ENCODE peak calls at places on chromosomes 7 and 10, in nine cellular contexts. I is AG09319, M is mucosa of descending colon, E is progenitor cell of endocrine pancreas, Z is osteocyte, O is ovary, V is body of pancreas, L is mesothelial cell of epicardium, P is heart left ventricle. F is an unnamed sample.

GRCh38 chr7:122306320-122307227 is 2.0 kb upstream of the FEZF1 start:
- DNase-seq in E (no peak), I (no peak), Z (no peak), V (no peak), P (no peak), L (no peak), M (no peak), O (no peak), F (no peak)

GRCh38 chr10:129811208-129811607 is 152.9 kb downstream of the EBF3 start:
- DNase-seq in Z (no peak), P (no peak), E (no peak), O (no peak), L (no peak), V (no peak), I (no peak), M (no peak), F (no peak)

GRCh38 chr7:75995052-75995471 is 667 bp upstream of the TMEM120A start:
- DNase-seq in V (no peak), O (no peak), M (no peak), P (no peak), I (no peak), L (no peak), Z (no peak), E (no peak), F (no peak)

GRCh38 chr7:97285348-97285747 is 167.8 kb downstream of the SDHAF3 start:
- DNase-seq in M (no peak), E (no peak), V (no peak), Z (no peak), P (no peak), I (no peak), L (no peak), O (no peak), F (no peak)

GRCh38 chr10:24950439-24950838 is 2.0 kb downstream of the PRTFDC1 start:
- DNase-seq in M (no peak), E (no peak), L (no peak), V (no peak), I (no peak), P (no peak), O (no peak), Z (no peak), F (no peak)

GRCh38 chr7:1704326-1705241 is 34.5 kb downstream of the ELFN1 start:
- DNase-seq in I (no peak), P (peak; percentile 16), L (no peak), O (peak; percentile 11), M (no peak), V (no peak), E (no peak), Z (no peak), F (peak; percentile 62)

GRCh38 chr7:151053751-151054150 is 3.9 kb downstream of the CDK5 start:
- DNase-seq in Z (no peak), P (no peak), O (no peak), L (no peak), M (no peak), I (no peak), E (no peak), V (no peak), F (no peak)

GRCh38 chr10:86526606-86527005 is 5.0 kb upstream of the WAPL start:
- DNase-seq in V (no peak), M (no peak), Z (no peak), I (no peak), P (no peak), L (no peak), O (no peak), E (no peak), F (no peak)

GRCh38 chr10:70461397-70462348 is 16.9 kb upstream of the PALD1 start:
- DNase-seq in L (no peak), I (peak; percentile 5), E (no peak), Z (no peak), M (no peak), V (peak; percentile 56), O (peak; percentile 70), P (no peak), F (no peak)

DNA sequence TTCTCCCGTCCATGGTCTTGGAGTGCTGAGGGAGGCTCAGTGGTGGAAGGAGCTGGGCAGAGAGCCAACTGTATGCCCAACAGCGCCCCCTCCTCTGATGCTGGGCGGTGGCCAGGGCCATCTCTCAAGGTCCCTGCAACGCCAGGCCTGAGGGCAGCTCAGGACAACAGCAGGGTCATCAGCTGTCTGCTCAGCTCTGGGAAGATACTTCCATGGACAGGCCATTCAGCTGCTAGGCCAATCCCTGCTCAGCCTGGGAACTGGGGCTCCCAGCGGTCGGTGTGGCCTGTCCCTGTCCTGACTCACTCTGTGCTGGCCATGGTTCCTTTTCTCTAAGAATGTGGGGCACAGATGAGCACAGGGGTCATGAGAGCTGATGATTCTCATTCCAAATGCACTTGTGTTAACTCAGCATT is 72.8 kb downstream of the ADCY1 start:
- DNase-seq in O (no peak), E (no peak), P (peak; percentile 16), Z (peak; percentile 73), V (peak; percentile 15), I (no peak), M (no peak), L (no peak), F (no peak)
- TF ChIP-seq CTCF in O (no peak), E (no peak), P (no peak), Z (no peak), V (no peak), I (no peak), M (no peak), L (no peak), F (no peak)

DNA sequence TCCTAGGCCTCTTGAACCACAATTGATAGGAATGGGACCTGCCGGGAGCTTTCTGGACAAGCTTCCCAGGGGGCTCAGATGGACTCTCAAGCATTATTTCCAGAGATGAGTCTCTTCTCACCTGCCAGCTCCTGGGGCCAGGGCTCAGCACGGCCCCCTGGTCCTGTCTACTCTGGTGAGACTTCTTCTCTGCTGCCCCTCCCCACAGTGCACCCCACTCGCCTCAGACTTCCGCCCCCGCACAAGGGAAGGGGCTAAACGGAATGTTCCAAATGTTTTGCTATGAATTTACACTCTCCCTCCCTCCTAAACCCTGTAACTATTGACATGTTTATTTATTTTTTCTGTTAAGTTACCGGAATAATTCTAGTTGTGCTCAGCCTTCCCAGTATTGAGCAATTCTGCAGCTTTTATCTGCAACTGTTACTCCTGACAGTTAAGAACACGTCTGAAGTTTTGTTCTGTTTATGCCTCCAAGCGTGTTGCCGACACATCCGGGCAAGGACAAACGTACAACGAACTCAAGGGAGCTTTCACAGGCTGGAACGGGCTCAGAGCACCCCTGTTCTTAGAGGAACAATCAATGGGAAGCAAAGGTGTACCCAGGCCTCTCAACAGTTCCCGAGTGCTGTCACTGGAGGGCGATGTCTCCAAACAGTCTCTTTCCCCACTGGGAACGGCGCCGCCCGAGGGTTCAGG is 55.2 kb downstream of the FHIP2A start:
- DNase-seq in P (peak; percentile 55), M (no peak), O (peak; percentile 77), E (peak; percentile 52), L (peak; percentile 78), Z (peak; percentile 90), I (peak; percentile 34), V (peak; percentile 72), F (no peak)
- TF ChIP-seq CTCF in P (peak; percentile 68), M (peak; percentile 28), O (peak; percentile 64), E (peak; percentile 82), L (peak; percentile 66), Z (peak; percentile 93), I (peak; percentile 84), V (peak; percentile 79), F (peak; percentile 84)

DNA sequence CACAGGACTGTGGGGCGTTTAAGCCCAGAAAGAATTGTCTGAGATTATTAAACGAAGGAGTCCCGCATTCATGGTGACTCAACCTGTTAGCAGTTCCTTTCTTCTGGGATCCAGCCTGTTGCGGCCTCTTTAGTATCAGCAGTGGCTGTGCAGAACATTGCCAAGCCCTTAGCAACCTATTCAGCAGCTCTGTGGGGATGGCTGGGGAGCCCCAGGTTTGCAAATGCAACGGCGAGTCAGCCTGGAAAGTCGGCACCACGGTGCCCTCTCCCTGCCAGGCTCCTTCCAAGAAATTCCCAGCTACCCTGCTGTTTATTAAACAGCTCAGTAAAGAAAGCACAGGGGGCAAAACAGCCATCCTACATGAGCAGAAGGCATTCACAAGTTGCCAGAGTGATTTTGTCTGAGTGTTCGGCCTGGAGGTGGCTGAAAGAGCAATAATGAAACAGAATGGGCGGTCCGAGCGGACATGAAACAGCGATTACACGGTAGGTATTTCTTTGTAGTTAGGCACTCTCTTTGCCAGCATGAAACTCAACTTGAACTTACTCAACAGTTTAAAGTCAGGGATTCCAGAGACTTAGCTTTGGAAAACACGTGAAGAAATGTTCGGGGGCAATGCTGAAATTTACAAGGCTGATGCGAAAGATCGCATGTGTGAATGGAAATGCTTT is 198.4 kb downstream of the BAMBI start:
- DNase-seq in I (no peak), Z (no peak), O (no peak), V (no peak), P (no peak), E (no peak), M (no peak), L (no peak), F (no peak)
- TF ChIP-seq CTCF in I (no peak), Z (no peak), O (no peak), V (no peak), P (no peak), E (no peak), M (no peak), L (no peak), F (no peak)

DNA sequence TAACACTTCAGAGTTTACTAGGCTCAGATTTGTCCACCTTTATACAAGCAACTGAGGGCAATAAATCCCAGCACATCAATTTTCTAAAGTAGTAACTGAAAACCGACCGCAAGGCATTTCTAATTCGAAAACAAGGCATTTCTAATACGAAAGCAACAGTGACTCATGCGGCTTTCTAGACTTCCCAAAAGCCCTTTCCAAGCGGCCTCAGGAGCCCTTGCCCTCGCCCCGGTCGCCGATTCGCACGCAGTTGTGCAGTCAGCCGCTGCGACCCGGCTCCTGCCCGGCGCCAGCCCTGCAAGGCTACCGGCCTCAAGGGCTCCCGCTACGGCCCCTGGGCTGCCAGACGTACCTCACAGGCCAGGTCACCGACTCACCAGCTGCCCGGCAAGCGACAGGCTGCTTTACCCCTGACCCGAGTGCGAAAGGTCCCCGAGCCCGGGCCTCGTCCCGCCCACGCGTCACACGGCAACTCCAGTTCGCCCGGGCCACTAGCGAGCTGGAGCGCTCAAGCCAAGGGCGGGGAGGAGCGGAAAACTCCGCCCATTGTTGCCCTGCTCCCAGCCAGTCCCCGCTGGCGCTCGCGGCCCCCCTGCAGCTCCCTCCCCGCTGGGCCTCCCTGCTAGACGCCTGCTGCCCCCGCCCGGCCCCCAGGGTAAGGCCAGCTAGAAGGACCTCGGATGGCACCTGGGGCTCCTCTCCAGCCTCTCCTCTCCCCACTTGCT is 7.3 kb downstream of the NCOA4 start:
- DNase-seq in L (peak; percentile 77), E (peak; percentile 84), O (peak; percentile 87), Z (peak; percentile 95), I (peak; percentile 80), P (peak; percentile 94), M (peak; percentile 95), V (peak; percentile 87), F (peak; percentile 83)
- TF ChIP-seq CTCF in L (no peak), E (peak; percentile 46), O (no peak), Z (no peak), I (peak; percentile 39), P (peak; percentile 57), M (no peak), V (peak; percentile 15), F (peak; percentile 16)

GRCh38 chr10:96719205-96719604 is 1.1 kb downstream of the PIK3AP1 start:
- DNase-seq in O (no peak), Z (no peak), M (no peak), P (no peak), I (no peak), E (no peak), V (no peak), L (no peak), F (no peak)
- TF ChIP-seq CTCF in O (no peak), Z (no peak), M (no peak), P (no peak), I (no peak), E (no peak), V (peak; percentile 36), L (no peak), F (no peak)

GRCh38 chr7:23235688-23236280 is 10.8 kb upstream of the GPNMB start:
- DNase-seq in I (no peak), E (no peak), Z (no peak), P (peak; percentile 33), M (no peak), O (no peak), V (no peak), L (no peak), F (no peak)
- TF ChIP-seq CTCF in I (no peak), E (no peak), Z (no peak), P (no peak), M (no peak), O (no peak), V (no peak), L (no peak), F (no peak)